ENCODE peak calls at places on chromosomes 11 and 22, in six cellular contexts. K, N, E, M, C and S are unnamed samples.

GRCh38 chr11:122020902-122021301 is 95.1 kb downstream of the BLID start:
- DNase-seq in K (peak; percentile 32), N (no peak), E (peak; percentile 5), M (no peak), C (no peak), S (no peak)

GRCh38 chr11:103888541-103888951 is 147.9 kb upstream of the DDI1 start:
- DNase-seq in K (no peak), N (no peak), E (no peak), M (no peak), C (no peak), S (no peak)

GRCh38 chr11:35909866-35910265 is 34.0 kb upstream of the LDLRAD3 start:
- DNase-seq in K (no peak), N (no peak), E (no peak), M (no peak), C (no peak), S (no peak)

GRCh38 chr11:22138264-22138663 is 54.6 kb upstream of the ANO5 start:
- DNase-seq in K (no peak), N (no peak), E (no peak), M (no peak), C (no peak), S (no peak)

GRCh38 chr11:131064373-131064991 is 148.2 kb upstream of the SNX19 start:
- DNase-seq in K (peak; percentile 52), N (peak; percentile 25), E (peak; percentile 73), M (peak; percentile 48), C (peak; percentile 73), S (peak; percentile 49)

GRCh38 chr11:40885257-40885947 is 574.0 kb downstream of the LRRC4C start:
- DNase-seq in K (no peak), N (no peak), E (no peak), M (no peak), C (no peak), S (no peak)

GRCh38 chr11:8230178-8230859 is 33.4 kb downstream of the LMO1 start:
- DNase-seq in K (no peak), N (no peak), E (no peak), M (no peak), C (no peak), S (no peak)

GRCh38 chr11:45400594-45400993 is 114.5 kb upstream of the SYT13 start:
- DNase-seq in K (peak; percentile 81), N (no peak), E (no peak), M (no peak), C (peak; percentile 24), S (peak; percentile 82)

GRCh38 chr11:128518493-128519207 is 68.7 kb downstream of the ETS1 start:
- DNase-seq in K (no peak), N (no peak), E (no peak), M (no peak), C (no peak), S (no peak)

GRCh38 chr11:72308226-72309073 is 64.5 kb upstream of the PHOX2A start:
- DNase-seq in K (peak; percentile 95), N (no peak), E (peak; percentile 64), M (no peak), C (no peak), S (peak; percentile 83)

GRCh38 chr11:17381156-17381555 is 7.3 kb downstream of the KCNJ11 start:
- DNase-seq in K (peak; percentile 29), N (no peak), E (no peak), M (no peak), C (no peak), S (peak; percentile 72)

GRCh38 chr11:73241300-73241699 is 23.2 kb downstream of the P2RY2 start:
- DNase-seq in K (no peak), N (no peak), E (no peak), M (no peak), C (no peak), S (no peak)

GRCh38 chr22:36356708-36357694 is 30.8 kb downstream of the MYH9 start:
- DNase-seq in K (no peak), N (no peak), E (no peak), M (no peak), C (peak; percentile 18), S (peak; percentile 20)

GRCh38 chr11:61685611-61685955 is 5.4 kb downstream of the DAGLA start:
- DNase-seq in K (no peak), N (no peak), E (no peak), M (no peak), C (no peak), S (no peak)

GRCh38 chr22:47160141-47160541 is 397.7 kb downstream of the TBC1D22A start:
- DNase-seq in K (no peak), N (no peak), E (no peak), M (no peak), C (no peak), S (no peak)

GRCh38 chr11:4154503-4154902 is 59.9 kb downstream of the RRM1 start:
- DNase-seq in K (no peak), N (no peak), E (no peak), M (no peak), C (no peak), S (no peak)

GRCh38 chr11:6437993-6438392 is 2.8 kb downstream of the HPX start:
- DNase-seq in K (no peak), N (no peak), E (no peak), M (no peak), C (peak; percentile 33), S (no peak)

GRCh38 chr11:73376803-73377629 is 817 bp downstream of the RELT start:
- DNase-seq in K (peak; percentile 66), N (peak; percentile 45), E (peak; percentile 90), M (peak; percentile 67), C (peak; percentile 92), S (peak; percentile 88)

GRCh38 chr22:38238519-38239051 is 34.2 kb downstream of the TMEM184B start:
- DNase-seq in K (no peak), N (no peak), E (no peak), M (no peak), C (no peak), S (peak; percentile 67)

GRCh38 chr22:35437038-35437437 is 37.1 kb downstream of the MCM5 start:
- DNase-seq in K (no peak), N (no peak), E (peak; percentile 65), M (no peak), C (peak; percentile 37), S (no peak)

GRCh38 chr22:46673677-46674236 is 53.6 kb downstream of the GRAMD4 start:
- DNase-seq in K (no peak), N (no peak), E (no peak), M (no peak), C (no peak), S (no peak)

GRCh38 chr22:49046546-49047305 is 780.9 kb downstream of the BRD1 start:
- DNase-seq in K (peak; percentile 5), N (no peak), E (no peak), M (peak; percentile 19), C (peak; percentile 67), S (no peak)
- TF ChIP-seq CTCF in K (peak; percentile 47), N (peak; percentile 54), E (no peak), M (peak; percentile 44), C (peak; percentile 80), S (no peak)

DNA sequence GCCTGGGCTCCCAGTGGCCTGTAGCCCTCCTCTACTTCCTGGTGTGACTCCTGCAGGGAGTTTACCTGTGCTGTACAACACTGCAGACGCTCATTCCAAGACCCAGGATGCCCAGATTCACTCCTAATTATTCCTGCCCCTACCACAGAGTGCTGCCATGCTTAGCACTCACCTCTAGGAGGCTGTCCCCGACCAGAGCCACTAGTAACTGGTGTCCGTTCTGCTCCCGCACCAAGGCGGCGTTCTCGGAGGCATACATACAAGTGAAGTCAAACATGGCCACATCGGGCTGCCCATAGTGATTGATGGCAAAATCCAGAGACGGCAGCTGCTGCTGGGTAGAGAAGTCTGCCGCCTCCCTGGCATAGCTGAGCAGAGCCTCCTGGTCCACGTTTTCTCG is 122.3 kb upstream of the BID start:
- DNase-seq in K (no peak), N (peak; percentile 44), E (no peak), M (no peak), C (no peak), S (no peak)
- TF ChIP-seq CTCF in K (peak; percentile 67), N (peak; percentile 59), E (no peak), M (no peak), C (no peak), S (no peak)

DNA sequence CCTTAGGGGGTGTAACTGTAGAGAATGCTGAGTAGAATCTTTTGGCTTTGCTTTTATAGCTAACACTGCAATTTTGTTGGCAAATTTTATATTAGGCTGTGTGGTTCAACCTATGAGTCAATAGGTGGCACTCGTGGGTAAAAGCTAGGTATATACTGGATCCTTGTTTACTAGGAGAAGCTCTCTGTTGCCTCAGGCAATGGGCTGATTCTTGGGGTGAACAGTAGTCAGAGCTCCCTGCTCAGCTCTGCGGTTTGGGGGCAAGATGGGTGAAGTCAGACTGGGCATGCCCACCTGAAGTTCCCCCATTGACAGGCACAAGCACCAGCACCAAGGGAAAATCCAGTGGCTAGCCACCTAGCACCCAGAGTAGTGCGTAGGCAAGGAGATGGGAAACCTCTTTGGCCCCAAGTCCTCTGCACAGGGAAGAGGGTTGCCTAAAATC is 238.7 kb downstream of the FAM181B start:
- DNase-seq in K (no peak), N (no peak), E (no peak), M (peak; percentile 56), C (peak; percentile 44), S (no peak)
- TF ChIP-seq CTCF in K (no peak), N (peak; percentile 14), E (no peak), M (peak; percentile 60), C (peak; percentile 37), S (no peak)

GRCh38 chr11:132448334-132448995 is 1078.0 kb downstream of the NTM start:
- DNase-seq in K (peak; percentile 42), N (no peak), E (no peak), M (no peak), C (no peak), S (peak; percentile 8)
- TF ChIP-seq CTCF in K (peak; percentile 55), N (no peak), E (no peak), M (no peak), C (no peak), S (peak; percentile 3)

DNA sequence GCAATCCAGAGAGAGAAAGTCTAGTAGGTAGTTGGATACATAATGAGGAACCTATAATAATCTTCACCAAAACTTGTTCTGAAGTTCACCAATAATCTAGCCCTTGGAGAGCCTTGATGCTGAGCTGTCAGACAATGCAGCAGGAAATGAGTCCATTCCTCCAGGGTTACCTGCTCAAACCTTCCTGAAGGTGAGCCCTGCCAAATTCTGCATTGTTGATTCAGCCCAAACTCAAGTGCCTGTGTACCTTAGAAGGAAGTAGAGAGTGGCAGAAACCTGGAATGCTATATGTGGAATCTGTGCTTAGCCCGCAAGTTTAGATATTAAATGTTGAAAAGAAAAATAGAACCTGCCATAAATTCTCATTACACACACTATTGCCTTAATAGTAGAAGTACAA is 77.4 kb upstream of the SPON1 start:
- DNase-seq in K (no peak), N (no peak), E (no peak), M (no peak), C (no peak), S (no peak)
- TF ChIP-seq CTCF in K (no peak), N (no peak), E (no peak), M (no peak), C (no peak), S (no peak)

DNA sequence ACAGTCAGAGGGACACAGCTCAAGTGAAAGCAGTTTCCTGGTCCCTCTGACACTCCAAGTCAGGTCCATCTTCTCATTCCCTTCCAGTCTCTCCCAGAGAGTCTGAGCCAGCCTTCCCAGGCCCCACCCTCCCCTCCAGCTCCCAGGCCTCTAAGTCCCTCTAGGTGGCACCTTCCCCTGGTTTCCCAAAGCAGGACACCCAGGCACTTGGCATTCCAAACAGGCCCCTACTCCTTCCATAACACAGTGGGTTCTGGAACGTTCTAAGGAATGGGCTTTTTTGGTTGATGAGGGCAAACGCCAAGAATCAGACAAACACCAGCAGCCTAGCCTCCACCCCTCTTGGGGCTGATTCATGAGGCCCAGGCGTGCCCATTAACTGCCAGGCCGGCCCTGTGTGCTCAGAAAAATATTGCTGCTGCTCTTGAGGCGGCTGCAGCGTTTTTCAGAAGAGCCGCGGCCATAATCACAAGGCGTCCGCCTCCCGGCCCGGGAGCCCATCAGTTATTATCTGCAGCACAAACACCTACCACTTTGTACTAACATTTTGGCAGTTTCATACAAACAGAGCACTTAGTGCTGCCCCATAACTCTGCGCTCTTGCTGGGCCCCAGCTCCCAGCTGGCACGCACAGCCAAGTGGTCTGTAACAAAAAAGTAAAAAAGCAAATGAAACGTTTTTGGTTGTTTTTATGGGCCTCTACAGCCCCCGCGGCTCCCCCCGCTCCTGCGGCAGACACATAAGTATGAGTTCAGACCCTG is 418.6 kb downstream of the SOX6 start:
- DNase-seq in K (no peak), N (no peak), E (no peak), M (no peak), C (no peak), S (no peak)
- TF ChIP-seq CTCF in K (no peak), N (no peak), E (no peak), M (no peak), C (no peak), S (no peak)